ENCODE peak calls at places on chromosomes 11 and 22, in four cellular contexts. One of them, this sample, is unnamed.

GRCh38 chr22:19884954-19885751 is 30.5 kb upstream of the GNB1L start:
- DNase-seq in K562: no peak
- DNase-seq in SK-N-SH: no peak
- DNase-seq in WTC11: peak; percentile 5
- DNase-seq in this sample: no peak

GRCh38 chr11:35387341-35387982 is 31.9 kb downstream of the SLC1A2 start:
- DNase-seq in WTC11: no peak
- DNase-seq in K562: no peak
- DNase-seq in SK-N-SH: no peak
- DNase-seq in this sample: no peak

GRCh38 chr11:76918941-76919386 is 58.2 kb downstream of the ACER3 start:
- DNase-seq in WTC11: no peak
- DNase-seq in K562: peak; percentile 21
- DNase-seq in SK-N-SH: peak; percentile 45
- DNase-seq in this sample: no peak

GRCh38 chr11:88704505-88704904 is 361.3 kb downstream of the GRM5 start:
- DNase-seq in SK-N-SH: no peak
- DNase-seq in WTC11: no peak
- DNase-seq in K562: no peak
- DNase-seq in this sample: no peak

GRCh38 chr11:113877673-113878060 is 2.3 kb upstream of the USP28 start:
- DNase-seq in K562: no peak
- DNase-seq in WTC11: no peak
- DNase-seq in SK-N-SH: no peak
- DNase-seq in this sample: no peak

GRCh38 chr11:86781546-86781945 is 18.8 kb upstream of the PRSS23 start:
- DNase-seq in K562: peak; percentile 26
- DNase-seq in WTC11: peak; percentile 45
- DNase-seq in SK-N-SH: no peak
- DNase-seq in this sample: peak; percentile 52

GRCh38 chr22:46052331-46052771 is 75.4 kb upstream of the WNT7B start:
- DNase-seq in K562: no peak
- DNase-seq in SK-N-SH: no peak
- DNase-seq in WTC11: peak; percentile 3
- DNase-seq in this sample: no peak

GRCh38 chr11:94732617-94733292 is 35.4 kb upstream of the AMOTL1 start:
- DNase-seq in WTC11: no peak
- DNase-seq in SK-N-SH: no peak
- DNase-seq in K562: no peak
- DNase-seq in this sample: no peak

GRCh38 chr11:7548659-7549283 is 35.0 kb downstream of the PPFIBP2 start:
- DNase-seq in SK-N-SH: no peak
- DNase-seq in WTC11: peak; percentile 84
- DNase-seq in K562: no peak
- DNase-seq in this sample: peak; percentile 73

GRCh38 chr22:47656806-47657205 is 894.4 kb downstream of the TBC1D22A start:
- DNase-seq in K562: no peak
- DNase-seq in SK-N-SH: no peak
- DNase-seq in WTC11: no peak
- DNase-seq in this sample: no peak

GRCh38 chr11:47111318-47111804 is 65.3 kb downstream of the ARFGAP2 start:
- DNase-seq in K562: no peak
- DNase-seq in SK-N-SH: no peak
- DNase-seq in WTC11: no peak
- DNase-seq in this sample: no peak

GRCh38 chr11:94330789-94331188 is 26.4 kb downstream of the IZUMO1R start:
- DNase-seq in WTC11: no peak
- DNase-seq in K562: no peak
- DNase-seq in SK-N-SH: no peak
- DNase-seq in this sample: no peak

GRCh38 chr11:63614136-63614664 is at the start of gene PLAAT3:
- DNase-seq in WTC11: peak; percentile 76
- DNase-seq in K562: peak; percentile 87
- DNase-seq in SK-N-SH: peak; percentile 87
- DNase-seq in this sample: peak; percentile 89

GRCh38 chr11:2250041-2250440 is 20.3 kb downstream of the ASCL2 start:
- DNase-seq in SK-N-SH: no peak
- DNase-seq in K562: no peak
- DNase-seq in WTC11: no peak
- DNase-seq in this sample: no peak

GRCh38 chr22:46629291-46629690 is 9.1 kb downstream of the GRAMD4 start:
- DNase-seq in K562: no peak
- DNase-seq in SK-N-SH: no peak
- DNase-seq in WTC11: no peak
- DNase-seq in this sample: no peak

GRCh38 chr11:75924966-75925784 is 110.2 kb downstream of the UVRAG start:
- DNase-seq in WTC11: no peak
- DNase-seq in K562: no peak
- DNase-seq in SK-N-SH: no peak
- DNase-seq in this sample: no peak

GRCh38 chr11:34356918-34357645 is 728 bp downstream of the ABTB2 start:
- DNase-seq in WTC11: peak; percentile 59
- DNase-seq in K562: peak; percentile 19
- DNase-seq in SK-N-SH: peak; percentile 75
- DNase-seq in this sample: no peak
- TF ChIP-seq TEAD4 in WTC11: no peak
- TF ChIP-seq TEAD4 in K562: no peak
- TF ChIP-seq TEAD4 in SK-N-SH: no peak
- TF ChIP-seq TEAD4 in this sample: no peak

DNA sequence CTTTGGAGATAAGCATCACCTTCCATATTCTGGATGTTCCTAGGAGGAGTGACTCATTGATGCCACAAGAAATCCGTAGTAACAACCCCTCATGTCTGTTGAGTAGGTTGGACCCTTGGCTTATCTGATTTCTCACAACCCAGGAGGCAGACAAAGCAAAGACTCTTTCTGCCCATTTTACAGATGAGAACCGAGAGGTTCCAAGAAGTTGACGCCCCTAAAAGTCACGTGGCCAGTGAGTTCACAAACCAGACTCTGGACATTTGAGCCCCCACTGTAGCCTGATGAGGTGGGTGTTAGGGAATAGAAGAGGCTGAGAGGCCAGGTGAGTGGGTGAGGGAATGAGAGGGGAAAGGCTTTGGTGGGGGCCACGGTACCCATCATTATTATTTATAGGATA is 70.3 kb downstream of the TSPAN18 start:
- DNase-seq in WTC11: no peak
- DNase-seq in K562: no peak
- DNase-seq in SK-N-SH: no peak
- DNase-seq in this sample: no peak
- TF ChIP-seq TEAD4 in WTC11: no peak
- TF ChIP-seq TEAD4 in K562: no peak
- TF ChIP-seq TEAD4 in SK-N-SH: no peak
- TF ChIP-seq TEAD4 in this sample: no peak

GRCh38 chr22:32535531-32536190 is 61.0 kb downstream of the FBXO7 start:
- DNase-seq in K562: no peak
- DNase-seq in WTC11: no peak
- DNase-seq in SK-N-SH: no peak
- DNase-seq in this sample: no peak

GRCh38 chr22:32531955-32532818 is 57.6 kb downstream of the FBXO7 start:
- DNase-seq in K562: peak; percentile 77
- DNase-seq in WTC11: peak; percentile 82
- DNase-seq in SK-N-SH: peak; percentile 79
- DNase-seq in this sample: peak; percentile 62

GRCh38 chr22:32532819-32533128 is 58.2 kb downstream of the FBXO7 start:
- DNase-seq in K562: no peak
- DNase-seq in SK-N-SH: no peak
- DNase-seq in WTC11: no peak
- DNase-seq in this sample: no peak

GRCh38 chr22:32534252-32535215 is 59.9 kb downstream of the FBXO7 start:
- DNase-seq in SK-N-SH: no peak
- DNase-seq in K562: no peak
- DNase-seq in WTC11: no peak
- DNase-seq in this sample: no peak

DNA sequence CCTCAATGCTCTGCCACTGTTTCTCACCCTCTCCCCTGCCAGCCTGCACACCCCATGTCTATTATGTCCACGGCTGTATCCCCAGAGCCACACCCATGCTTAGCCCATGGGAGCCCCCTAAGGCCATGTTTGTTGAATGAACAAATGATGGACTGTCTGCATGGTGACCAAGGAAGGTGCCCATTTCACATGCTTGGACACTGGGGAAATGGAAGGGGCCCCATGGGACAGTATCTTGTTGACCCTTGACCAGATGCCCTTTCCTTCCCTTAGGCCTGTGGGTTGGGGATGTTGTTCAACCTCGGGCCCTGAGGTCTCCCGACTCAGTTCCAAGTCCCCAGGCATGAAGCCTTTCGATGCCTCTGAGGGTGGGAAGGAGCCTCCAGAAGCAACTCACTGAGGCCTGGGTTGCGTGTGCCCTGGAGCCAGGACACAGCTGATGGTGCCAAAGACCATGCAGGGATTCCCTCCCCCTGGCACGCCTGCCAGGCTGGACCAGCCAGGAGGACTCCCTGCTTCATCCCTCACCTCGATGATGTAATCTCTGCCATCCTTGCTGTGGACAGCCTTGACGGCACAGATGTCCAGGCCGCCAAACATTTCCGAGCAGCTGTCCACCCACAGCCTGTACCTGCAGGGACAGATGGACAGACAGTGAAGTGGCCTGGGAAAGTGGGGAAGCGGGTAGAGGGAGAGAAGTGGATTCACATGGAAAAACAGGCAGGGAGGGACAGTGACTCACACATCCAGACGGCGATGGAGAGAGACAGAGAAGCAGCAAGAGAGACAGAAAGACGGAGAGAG is 58.9 kb downstream of the FBXO7 start:
- DNase-seq in SK-N-SH: no peak
- DNase-seq in WTC11: no peak
- DNase-seq in K562: no peak
- DNase-seq in this sample: no peak
- TF ChIP-seq TEAD4 in SK-N-SH: no peak
- TF ChIP-seq TEAD4 in WTC11: no peak
- TF ChIP-seq TEAD4 in K562: no peak
- TF ChIP-seq TEAD4 in this sample: no peak

DNA sequence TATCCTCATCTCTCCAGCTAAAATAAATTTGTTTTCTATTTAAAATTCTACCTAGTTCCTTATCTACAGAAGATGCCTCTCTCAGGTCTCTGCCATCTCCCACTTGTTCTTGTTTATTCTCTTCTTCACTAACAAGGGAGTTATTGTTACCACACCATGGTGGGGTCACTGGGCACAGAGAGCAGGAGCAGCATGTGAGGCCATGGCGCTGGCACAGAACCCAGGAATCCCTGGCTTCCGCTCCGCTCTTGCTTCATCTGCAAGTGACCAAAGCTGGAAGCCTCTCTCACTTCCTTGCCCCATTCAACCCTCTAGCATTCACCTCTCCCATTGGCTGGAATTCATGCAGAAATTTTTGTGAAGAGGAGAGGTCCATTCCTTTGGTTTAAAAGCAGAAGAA is 190.7 kb upstream of the NCAM1 start:
- DNase-seq in K562: no peak
- DNase-seq in SK-N-SH: no peak
- DNase-seq in WTC11: no peak
- DNase-seq in this sample: no peak
- TF ChIP-seq TEAD4 in K562: no peak
- TF ChIP-seq TEAD4 in SK-N-SH: no peak
- TF ChIP-seq TEAD4 in WTC11: no peak
- TF ChIP-seq TEAD4 in this sample: no peak